ENCODE peak calls at places on chromosome 17, in four cellular contexts. One of them, this sample, is unnamed.

GRCh38 chr17:78148286-78149016 is 2.3 kb downstream of the C17orf99 start:
- DNase-seq in activated naive CD4-positive, alpha-beta T cell: no peak
- DNase-seq in CD8-positive, alpha-beta memory T cell: no peak
- DNase-seq in cardiac fibroblast: no peak
- DNase-seq in this sample: no peak

GRCh38 chr17:80598813-80599545 is 54.3 kb downstream of the RPTOR start:
- DNase-seq in activated naive CD4-positive, alpha-beta T cell: no peak
- DNase-seq in CD8-positive, alpha-beta memory T cell: no peak
- DNase-seq in cardiac fibroblast: no peak
- DNase-seq in this sample: no peak

GRCh38 chr17:50426814-50427787 is 1.1 kb downstream of the ACSF2 start:
- DNase-seq in activated naive CD4-positive, alpha-beta T cell: no peak
- DNase-seq in CD8-positive, alpha-beta memory T cell: no peak
- DNase-seq in cardiac fibroblast: peak
- DNase-seq in this sample: peak

GRCh38 chr17:49545007-49545660 is 30.5 kb upstream of the NXPH3 start:
- DNase-seq in activated naive CD4-positive, alpha-beta T cell: no peak
- DNase-seq in CD8-positive, alpha-beta memory T cell: no peak
- DNase-seq in cardiac fibroblast: no peak
- DNase-seq in this sample: no peak

GRCh38 chr17:82787081-82787848 is 35.4 kb downstream of the TBCD start:
- DNase-seq in activated naive CD4-positive, alpha-beta T cell: no peak
- DNase-seq in CD8-positive, alpha-beta memory T cell: no peak
- DNase-seq in cardiac fibroblast: no peak
- DNase-seq in this sample: no peak

GRCh38 chr17:12107905-12108304 is 87.2 kb downstream of the MAP2K4 start:
- DNase-seq in activated naive CD4-positive, alpha-beta T cell: no peak
- DNase-seq in CD8-positive, alpha-beta memory T cell: no peak
- DNase-seq in cardiac fibroblast: no peak
- DNase-seq in this sample: no peak

GRCh38 chr17:66123163-66123562 is 68.8 kb downstream of the CEP112 start:
- DNase-seq in activated naive CD4-positive, alpha-beta T cell: no peak
- DNase-seq in CD8-positive, alpha-beta memory T cell: no peak
- DNase-seq in cardiac fibroblast: peak
- DNase-seq in this sample: no peak

GRCh38 chr17:76182016-76182764 is 41.1 kb upstream of the FOXJ1 start:
- DNase-seq in activated naive CD4-positive, alpha-beta T cell: peak
- DNase-seq in CD8-positive, alpha-beta memory T cell: peak
- DNase-seq in cardiac fibroblast: peak
- DNase-seq in this sample: peak

GRCh38 chr17:40559954-40560591 is 5.2 kb downstream of the CCR7 start:
- DNase-seq in activated naive CD4-positive, alpha-beta T cell: peak
- DNase-seq in CD8-positive, alpha-beta memory T cell: peak
- DNase-seq in cardiac fibroblast: peak
- DNase-seq in this sample: peak

GRCh38 chr17:47948706-47949196 is 7.4 kb downstream of the PNPO start:
- DNase-seq in activated naive CD4-positive, alpha-beta T cell: no peak
- DNase-seq in CD8-positive, alpha-beta memory T cell: no peak
- DNase-seq in cardiac fibroblast: no peak
- DNase-seq in this sample: no peak

GRCh38 chr17:43694081-43694870 is 32.6 kb upstream of the MEOX1 start:
- DNase-seq in activated naive CD4-positive, alpha-beta T cell: peak
- DNase-seq in CD8-positive, alpha-beta memory T cell: peak
- DNase-seq in cardiac fibroblast: peak
- DNase-seq in this sample: peak

GRCh38 chr17:46020023-46020735 is 21.1 kb downstream of the STH start:
- DNase-seq in activated naive CD4-positive, alpha-beta T cell: no peak
- DNase-seq in CD8-positive, alpha-beta memory T cell: peak
- DNase-seq in cardiac fibroblast: no peak
- DNase-seq in this sample: peak

GRCh38 chr17:20116683-20117309 is 107.6 kb downstream of the SPECC1 start:
- DNase-seq in activated naive CD4-positive, alpha-beta T cell: no peak
- DNase-seq in CD8-positive, alpha-beta memory T cell: peak
- DNase-seq in cardiac fibroblast: peak
- DNase-seq in this sample: peak

GRCh38 chr17:80529904-80530292 is 14.7 kb upstream of the RPTOR start:
- DNase-seq in activated naive CD4-positive, alpha-beta T cell: no peak
- DNase-seq in CD8-positive, alpha-beta memory T cell: no peak
- DNase-seq in cardiac fibroblast: no peak
- DNase-seq in this sample: no peak

GRCh38 chr17:52147431-52147830 is 11.1 kb downstream of the CA10 start:
- DNase-seq in activated naive CD4-positive, alpha-beta T cell: no peak
- DNase-seq in CD8-positive, alpha-beta memory T cell: no peak
- DNase-seq in cardiac fibroblast: no peak
- DNase-seq in this sample: no peak

GRCh38 chr17:57396515-57396921 is 140.2 kb downstream of the MSI2 start:
- DNase-seq in activated naive CD4-positive, alpha-beta T cell: no peak
- DNase-seq in CD8-positive, alpha-beta memory T cell: no peak
- DNase-seq in cardiac fibroblast: no peak
- DNase-seq in this sample: no peak

GRCh38 chr17:13333661-13334060 is 268.1 kb downstream of the HS3ST3A1 start:
- DNase-seq in activated naive CD4-positive, alpha-beta T cell: no peak
- DNase-seq in CD8-positive, alpha-beta memory T cell: no peak
- DNase-seq in cardiac fibroblast: no peak
- DNase-seq in this sample: no peak

GRCh38 chr17:78883533-78884131 is 19.4 kb downstream of the CEP295NL start:
- DNase-seq in activated naive CD4-positive, alpha-beta T cell: no peak
- DNase-seq in CD8-positive, alpha-beta memory T cell: no peak
- DNase-seq in cardiac fibroblast: peak
- DNase-seq in this sample: no peak

GRCh38 chr17:57849163-57849873 is 526 bp downstream of the MRPS23 start:
- DNase-seq in activated naive CD4-positive, alpha-beta T cell: no peak
- DNase-seq in CD8-positive, alpha-beta memory T cell: no peak
- DNase-seq in cardiac fibroblast: no peak
- DNase-seq in this sample: no peak

GRCh38 chr17:45222994-45223540 is 1.4 kb downstream of the FMNL1 start:
- DNase-seq in activated naive CD4-positive, alpha-beta T cell: no peak
- DNase-seq in CD8-positive, alpha-beta memory T cell: no peak
- DNase-seq in cardiac fibroblast: no peak
- DNase-seq in this sample: no peak

GRCh38 chr17:237406-237955 is 56.0 kb upstream of the DOC2B start:
- DNase-seq in activated naive CD4-positive, alpha-beta T cell: no peak
- DNase-seq in CD8-positive, alpha-beta memory T cell: no peak
- DNase-seq in cardiac fibroblast: no peak
- DNase-seq in this sample: no peak

GRCh38 chr17:47701603-47702002 is 7.6 kb downstream of the TBKBP1 start:
- DNase-seq in activated naive CD4-positive, alpha-beta T cell: no peak
- DNase-seq in CD8-positive, alpha-beta memory T cell: no peak
- DNase-seq in cardiac fibroblast: no peak
- DNase-seq in this sample: no peak

GRCh38 chr17:43660816-43661493 is 767 bp downstream of the MEOX1 start:
- DNase-seq in activated naive CD4-positive, alpha-beta T cell: no peak
- DNase-seq in CD8-positive, alpha-beta memory T cell: no peak
- DNase-seq in cardiac fibroblast: no peak
- DNase-seq in this sample: no peak

GRCh38 chr17:68328676-68329075 is 37.4 kb downstream of the ARSG start:
- DNase-seq in activated naive CD4-positive, alpha-beta T cell: no peak
- DNase-seq in CD8-positive, alpha-beta memory T cell: no peak
- DNase-seq in cardiac fibroblast: no peak
- DNase-seq in this sample: no peak

GRCh38 chr17:39629894-39630293 is 3.1 kb downstream of the PPP1R1B start:
- DNase-seq in activated naive CD4-positive, alpha-beta T cell: no peak
- DNase-seq in CD8-positive, alpha-beta memory T cell: no peak
- DNase-seq in cardiac fibroblast: no peak
- DNase-seq in this sample: no peak

GRCh38 chr17:81476635-81477034 is 36.0 kb downstream of the ACTG1 start:
- DNase-seq in activated naive CD4-positive, alpha-beta T cell: no peak
- DNase-seq in CD8-positive, alpha-beta memory T cell: no peak
- DNase-seq in cardiac fibroblast: no peak
- DNase-seq in this sample: no peak

GRCh38 chr17:67353929-67354557 is 12.3 kb downstream of the PSMD12 start:
- DNase-seq in activated naive CD4-positive, alpha-beta T cell: no peak
- DNase-seq in CD8-positive, alpha-beta memory T cell: no peak
- DNase-seq in cardiac fibroblast: no peak
- DNase-seq in this sample: no peak

GRCh38 chr17:82356028-82356427 is 3.0 kb upstream of the TEX19 start:
- DNase-seq in activated naive CD4-positive, alpha-beta T cell: no peak
- DNase-seq in CD8-positive, alpha-beta memory T cell: no peak
- DNase-seq in cardiac fibroblast: no peak
- DNase-seq in this sample: no peak

This sample was measured in T-helper 1 cell.